ENCODE peak calls at places on chromosome 19, in five cellular contexts. One of them, this sample, is unnamed.

GRCh38 chr19:45621389-45621788 is 17.8 kb downstream of the EML2 start:
- DNase-seq in K562: no peak
- DNase-seq in HepG2: no peak
- DNase-seq in H1: no peak
- DNase-seq in GM12878: no peak
- DNase-seq in this sample: no peak

GRCh38 chr19:21947775-21948174 is 63.0 kb downstream of the ZNF208 start:
- DNase-seq in H1: no peak
- DNase-seq in K562: peak
- DNase-seq in HepG2: no peak
- DNase-seq in GM12878: no peak
- DNase-seq in this sample: no peak

GRCh38 chr19:8393871-8394250 is 3.7 kb downstream of the RAB11B start:
- DNase-seq in HepG2: no peak
- DNase-seq in K562: no peak
- DNase-seq in GM12878: no peak
- DNase-seq in H1: no peak
- DNase-seq in this sample: no peak

GRCh38 chr19:38452430-38453366 is 19.2 kb downstream of the RYR1 start:
- DNase-seq in HepG2: no peak
- DNase-seq in GM12878: no peak
- DNase-seq in K562: peak
- DNase-seq in H1: peak
- DNase-seq in this sample: peak

GRCh38 chr19:38975214-38975860 is at the start of gene FBXO17:
- DNase-seq in K562: peak
- DNase-seq in H1: no peak
- DNase-seq in GM12878: no peak
- DNase-seq in HepG2: peak
- DNase-seq in this sample: peak

GRCh38 chr19:48810151-48810550 is 678 bp downstream of the BCAT2 start:
- DNase-seq in K562: peak
- DNase-seq in HepG2: no peak
- DNase-seq in H1: no peak
- DNase-seq in GM12878: no peak
- DNase-seq in this sample: no peak

GRCh38 chr19:45972081-45972943 is 1.4 kb downstream of the NOVA2 start:
- DNase-seq in GM12878: no peak
- DNase-seq in H1: no peak
- DNase-seq in K562: peak
- DNase-seq in HepG2: no peak
- DNase-seq in this sample: no peak

GRCh38 chr19:8261881-8262280 is 46.3 kb downstream of the CD320 start:
- DNase-seq in H1: no peak
- DNase-seq in HepG2: no peak
- DNase-seq in K562: no peak
- DNase-seq in GM12878: no peak
- DNase-seq in this sample: no peak

GRCh38 chr19:57934820-57935665 is at the start of gene ZNF418:
- DNase-seq in K562: peak
- DNase-seq in GM12878: peak
- DNase-seq in HepG2: no peak
- DNase-seq in H1: peak
- DNase-seq in this sample: peak

GRCh38 chr19:4059493-4059880 is 7.2 kb downstream of the ZBTB7A start:
- DNase-seq in HepG2: no peak
- DNase-seq in GM12878: no peak
- DNase-seq in H1: no peak
- DNase-seq in K562: no peak
- DNase-seq in this sample: no peak

GRCh38 chr19:16527971-16528521 is 14.2 kb downstream of the CHERP start:
- DNase-seq in HepG2: no peak
- DNase-seq in GM12878: no peak
- DNase-seq in K562: peak
- DNase-seq in H1: no peak
- DNase-seq in this sample: peak

GRCh38 chr19:16586477-16586871 is 14.3 kb upstream of the SLC35E1 start:
- DNase-seq in K562: no peak
- DNase-seq in HepG2: no peak
- DNase-seq in GM12878: no peak
- DNase-seq in H1: no peak
- DNase-seq in this sample: no peak

GRCh38 chr19:28436320-28436719 is 776.6 kb downstream of the UQCRFS1 start:
- DNase-seq in K562: no peak
- DNase-seq in GM12878: no peak
- DNase-seq in HepG2: no peak
- DNase-seq in H1: no peak
- DNase-seq in this sample: no peak

GRCh38 chr19:18361646-18362045 is 21.2 kb downstream of the PGPEP1 start:
- DNase-seq in H1: no peak
- DNase-seq in HepG2: no peak
- DNase-seq in K562: peak
- DNase-seq in GM12878: no peak
- DNase-seq in this sample: no peak

GRCh38 chr19:18366027-18366435 is 19.9 kb upstream of the GDF15 start:
- DNase-seq in GM12878: no peak
- DNase-seq in H1: no peak
- DNase-seq in K562: peak
- DNase-seq in HepG2: no peak
- DNase-seq in this sample: no peak

GRCh38 chr19:18363787-18364186 is 22.2 kb upstream of the GDF15 start:
- DNase-seq in GM12878: no peak
- DNase-seq in K562: no peak
- DNase-seq in HepG2: no peak
- DNase-seq in H1: no peak
- DNase-seq in this sample: no peak

GRCh38 chr19:18362934-18363542 is 22.6 kb downstream of the PGPEP1 start:
- DNase-seq in H1: no peak
- DNase-seq in HepG2: peak
- DNase-seq in GM12878: no peak
- DNase-seq in K562: peak
- DNase-seq in this sample: no peak

DNA sequence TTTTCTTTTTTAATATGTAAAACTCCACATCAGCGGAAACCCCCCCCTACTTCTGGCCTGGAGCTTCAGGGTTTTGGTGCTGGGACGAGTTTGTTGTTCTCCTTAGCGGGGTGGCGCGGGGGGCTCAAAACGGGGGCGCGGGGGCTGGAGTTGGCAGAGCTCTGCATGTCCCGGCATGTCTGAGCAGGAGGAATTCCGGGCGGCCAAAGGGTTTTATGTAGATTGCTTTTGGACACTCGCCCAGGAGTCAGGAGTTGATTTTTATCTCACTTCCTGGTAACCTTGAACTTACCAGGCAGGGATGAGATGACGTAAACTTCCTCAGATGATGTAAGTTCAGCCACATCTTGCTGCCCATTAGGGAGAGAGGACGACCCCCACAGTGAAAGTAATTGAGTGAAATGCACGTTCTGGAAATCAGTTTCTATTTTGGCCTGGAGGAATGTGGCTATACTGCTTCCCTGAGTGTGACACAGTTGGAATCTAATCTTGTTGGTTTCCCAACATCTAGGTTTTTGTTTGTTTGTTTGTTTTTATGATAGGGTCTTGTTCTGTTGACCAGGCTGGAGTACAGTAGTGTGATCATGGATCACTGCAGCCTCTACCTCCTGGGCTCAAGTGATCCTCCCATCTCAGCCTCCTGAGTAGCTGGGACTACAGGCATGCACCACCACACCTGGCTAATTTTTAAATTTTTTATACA is 21.0 kb upstream of the GDF15 start:
- DNase-seq in HepG2: peak
- DNase-seq in H1: no peak
- DNase-seq in GM12878: no peak
- DNase-seq in K562: peak
- DNase-seq in this sample: peak
- TF ChIP-seq ATF2 in HepG2: peak
- TF ChIP-seq ATF2 in H1: peak
- TF ChIP-seq ATF2 in GM12878: peak
- TF ChIP-seq ATF2 in K562: peak
- TF ChIP-seq ATF2 in this sample: no peak

GRCh38 chr19:34257559-34257924 is 3.2 kb downstream of the GARRE1 start:
- DNase-seq in K562: no peak
- DNase-seq in GM12878: no peak
- DNase-seq in H1: no peak
- DNase-seq in HepG2: no peak
- DNase-seq in this sample: no peak

GRCh38 chr19:34254552-34255432 is at the start of gene GARRE1:
- DNase-seq in HepG2: no peak
- DNase-seq in H1: no peak
- DNase-seq in K562: peak
- DNase-seq in GM12878: no peak
- DNase-seq in this sample: peak

GRCh38 chr19:34255546-34255945 is 1.2 kb downstream of the GARRE1 start:
- DNase-seq in GM12878: no peak
- DNase-seq in H1: no peak
- DNase-seq in HepG2: no peak
- DNase-seq in K562: no peak
- DNase-seq in this sample: no peak

GRCh38 chr19:34256835-34257558 is 2.6 kb downstream of the GARRE1 start:
- DNase-seq in K562: no peak
- DNase-seq in GM12878: no peak
- DNase-seq in H1: no peak
- DNase-seq in HepG2: no peak
- DNase-seq in this sample: no peak

DNA sequence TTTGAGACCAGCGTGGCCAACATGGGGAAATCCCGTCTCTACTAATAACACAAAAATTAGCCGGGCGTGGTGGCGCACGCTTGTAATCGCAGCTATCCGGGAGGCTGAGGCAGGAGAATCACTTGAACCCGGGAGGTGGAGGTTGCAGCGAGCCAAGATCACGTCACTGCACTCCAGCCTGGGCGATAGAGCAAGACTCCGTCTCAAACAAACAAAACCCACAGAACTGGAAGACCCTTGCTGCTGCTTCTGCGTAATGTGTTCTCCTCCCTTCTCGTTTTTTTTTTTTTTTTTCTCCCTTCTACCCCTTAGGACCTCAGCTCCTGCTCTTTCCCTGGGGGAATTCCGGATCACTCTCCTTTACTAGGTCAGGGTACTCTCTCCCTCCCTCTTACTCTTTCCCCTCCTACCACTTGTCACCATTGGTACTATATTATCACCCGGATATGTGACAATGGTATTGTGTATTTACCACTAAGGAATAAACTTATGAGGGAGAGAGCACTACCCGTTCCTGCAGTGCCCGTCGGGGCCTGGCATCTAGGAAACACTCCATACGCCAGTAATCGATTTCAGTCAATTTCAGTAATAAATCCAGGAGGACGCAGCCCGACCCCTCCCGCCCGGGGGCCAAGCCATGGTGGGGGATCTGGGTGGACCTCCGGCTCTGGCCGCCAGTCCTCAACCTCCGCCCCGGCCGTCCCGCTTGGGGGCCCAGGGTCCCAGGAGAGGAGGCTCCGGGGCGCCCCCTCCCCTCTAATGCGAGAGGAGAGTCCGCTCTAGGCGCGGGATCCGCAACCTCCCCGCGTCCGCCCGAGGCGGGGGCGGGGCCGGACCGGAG is 423 bp upstream of the GARRE1 start:
- DNase-seq in H1: peak
- DNase-seq in GM12878: no peak
- DNase-seq in HepG2: peak
- DNase-seq in K562: no peak
- DNase-seq in this sample: peak
- TF ChIP-seq ATF2 in H1: no peak
- TF ChIP-seq ATF2 in GM12878: no peak
- TF ChIP-seq ATF2 in HepG2: no peak
- TF ChIP-seq ATF2 in K562: no peak
- TF ChIP-seq ATF2 in this sample: no peak

DNA sequence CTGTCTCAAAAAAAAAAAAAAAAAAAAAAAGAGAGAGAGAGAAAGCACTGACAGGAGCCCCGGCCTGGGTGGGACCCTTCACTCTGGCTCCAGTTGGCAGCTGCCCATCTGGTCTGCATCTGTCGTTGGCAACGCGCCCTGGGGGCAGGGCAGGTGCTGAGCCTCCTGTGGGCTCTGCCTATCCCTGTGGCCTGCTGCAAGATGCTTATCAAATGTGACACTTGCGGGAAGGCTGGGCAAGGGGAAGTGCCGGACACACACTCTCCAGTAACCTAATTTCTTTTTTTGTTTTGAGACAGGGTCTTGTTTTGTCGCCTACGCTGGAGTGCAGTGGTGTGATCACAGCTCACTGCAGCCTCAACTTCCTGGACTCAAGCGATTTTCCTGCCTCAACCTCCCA is 10.7 kb upstream of the KPTN start:
- DNase-seq in HepG2: no peak
- DNase-seq in H1: no peak
- DNase-seq in GM12878: no peak
- DNase-seq in K562: no peak
- DNase-seq in this sample: no peak
- TF ChIP-seq ATF2 in HepG2: no peak
- TF ChIP-seq ATF2 in H1: no peak
- TF ChIP-seq ATF2 in GM12878: no peak
- TF ChIP-seq ATF2 in K562: no peak
- TF ChIP-seq ATF2 in this sample: no peak

GRCh38 chr19:11541238-11541637 is 2.6 kb downstream of the CNN1 start:
- DNase-seq in H1: no peak
- DNase-seq in GM12878: no peak
- DNase-seq in HepG2: no peak
- DNase-seq in K562: no peak
- DNase-seq in this sample: no peak

GRCh38 chr19:11535792-11536595 is 2.7 kb upstream of the CNN1 start:
- DNase-seq in HepG2: peak
- DNase-seq in GM12878: no peak
- DNase-seq in K562: peak
- DNase-seq in H1: peak
- DNase-seq in this sample: peak

GRCh38 chr19:11539495-11540365 is 1.1 kb downstream of the CNN1 start:
- DNase-seq in HepG2: no peak
- DNase-seq in H1: no peak
- DNase-seq in GM12878: no peak
- DNase-seq in K562: peak
- DNase-seq in this sample: peak

GRCh38 chr19:11540642-11541041 is 2.0 kb downstream of the CNN1 start:
- DNase-seq in H1: no peak
- DNase-seq in K562: no peak
- DNase-seq in HepG2: no peak
- DNase-seq in GM12878: no peak
- DNase-seq in this sample: no peak

DNA sequence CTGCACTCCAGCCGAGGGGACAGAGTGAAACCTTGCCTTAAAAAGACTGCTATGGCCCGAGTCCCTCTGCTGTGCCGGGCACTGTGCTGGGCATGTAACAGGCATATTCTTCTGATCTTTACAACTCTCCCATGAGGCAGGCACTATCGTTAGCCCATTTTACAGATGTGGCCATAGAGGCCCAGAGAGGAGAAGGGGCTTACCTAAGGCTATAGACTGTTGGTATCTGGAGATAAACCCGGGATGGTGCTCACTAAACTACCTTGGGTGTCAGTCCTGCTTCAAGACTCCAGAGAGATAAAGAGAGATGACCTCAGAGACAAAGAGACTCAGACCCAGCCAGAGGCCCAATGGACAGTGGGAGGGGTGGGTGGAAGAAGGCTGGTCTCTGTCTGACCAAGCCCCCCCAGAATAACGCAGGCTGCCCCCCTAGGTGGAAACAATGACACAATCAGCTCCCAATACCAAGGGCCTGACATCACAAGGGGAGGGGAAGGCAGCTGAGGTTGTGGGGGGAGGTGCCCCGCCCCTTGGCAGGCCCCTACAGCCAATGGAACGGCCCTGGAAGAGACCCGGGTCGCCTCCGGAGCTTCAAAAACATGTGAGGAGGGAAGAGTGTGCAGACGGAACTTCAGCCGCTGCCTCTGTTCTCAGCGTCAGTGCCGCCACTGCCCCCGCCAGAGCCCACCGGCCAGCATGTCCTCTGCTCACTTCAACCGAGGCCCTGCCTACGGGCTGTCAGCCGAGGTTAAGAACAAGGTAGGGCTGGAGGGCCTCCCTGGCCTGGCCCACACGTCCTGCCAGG is at the start of gene CNN1:
- DNase-seq in K562: peak
- DNase-seq in HepG2: peak
- DNase-seq in GM12878: no peak
- DNase-seq in H1: peak
- DNase-seq in this sample: peak
- TF ChIP-seq ATF2 in K562: no peak
- TF ChIP-seq ATF2 in HepG2: no peak
- TF ChIP-seq ATF2 in GM12878: no peak
- TF ChIP-seq ATF2 in H1: no peak
- TF ChIP-seq ATF2 in this sample: no peak